ENCODE peak calls at places on chromosomes 4 and X, in seven cellular contexts. A, D, U, C, J, Q and T are unnamed samples.

GRCh38 chrX:12789976-12790375 is 1.2 kb upstream of the PRPS2 start:
- DNase-seq in A (no peak), J (no peak), U (no peak), D (no peak), C (no peak), Q (no peak), T (no peak)

GRCh38 chr4:663438-664428 is 10.3 kb downstream of the ATP5ME start:
- DNase-seq in C (no peak), D (peak; percentile 61), Q (no peak), A (no peak), J (peak; percentile 75), U (peak; percentile 55), T (peak; percentile 81)

GRCh38 chr4:151806511-151806927 is 45.7 kb upstream of the GATB start:
- DNase-seq in A (no peak), J (no peak), Q (no peak), D (no peak), U (no peak), C (no peak), T (no peak)

GRCh38 chrX:46326161-46326560 is 219.1 kb downstream of the ZNF674 start:
- DNase-seq in A (no peak), D (no peak), U (no peak), J (no peak), Q (no peak), C (peak; percentile 72), T (no peak)

GRCh38 chr4:165326831-165327210 is 648 bp upstream of the MSMO1 start:
- DNase-seq in J (no peak), C (no peak), U (peak; percentile 43), A (no peak), D (peak; percentile 15), Q (no peak), T (no peak)

GRCh38 chrX:121579016-121579760 is 531.8 kb downstream of the GLUD2 start:
- DNase-seq in D (no peak), A (no peak), Q (peak; percentile 4), U (no peak), C (peak; percentile 1), J (no peak), T (no peak)

GRCh38 chrX:148504412-148504950 is 4.1 kb downstream of the AFF2 start:
- DNase-seq in J (no peak), Q (no peak), C (no peak), U (no peak), D (no peak), A (no peak), T (no peak)

GRCh38 chrX:57379296-57379695 is 92.8 kb downstream of the FAAH2 start:
- DNase-seq in Q (no peak), C (no peak), J (no peak), A (no peak), D (no peak), U (no peak), T (no peak)

GRCh38 chr4:155008389-155008788 is 200.0 kb upstream of the NPY2R start:
- DNase-seq in A (no peak), C (no peak), U (no peak), D (no peak), J (no peak), Q (no peak), T (no peak)

GRCh38 chr4:94690851-94691254 is 66.9 kb upstream of the BMPR1B start:
- DNase-seq in C (no peak), D (no peak), J (no peak), A (no peak), U (no peak), Q (no peak), T (no peak)

GRCh38 chrX:107878106-107878505 is 52.4 kb downstream of the MID2 start:
- DNase-seq in U (no peak), C (peak; percentile 37), D (no peak), A (no peak), Q (no peak), J (no peak), T (no peak)

GRCh38 chr4:151356510-151356909 is 31.1 kb upstream of the SH3D19 start:
- DNase-seq in J (no peak), D (no peak), A (no peak), C (peak; percentile 7), Q (no peak), U (no peak), T (no peak)

GRCh38 chr4:70511365-70511764 is 7.0 kb upstream of the AMTN start:
- DNase-seq in A (no peak), J (no peak), D (no peak), C (no peak), U (no peak), Q (no peak), T (no peak)

GRCh38 chr4:128155231-128155855 is 94.2 kb downstream of the LARP1B start:
- DNase-seq in C (peak; percentile 47), U (no peak), D (no peak), Q (no peak), A (no peak), J (no peak), T (no peak)

GRCh38 chr4:96472103-96472867 is 632.4 kb downstream of the PDHA2 start:
- DNase-seq in C (peak; percentile 28), A (no peak), Q (no peak), U (no peak), J (no peak), D (no peak), T (no peak)

GRCh38 chrX:95721011-95721410 is 963.6 kb upstream of the DIAPH2 start:
- DNase-seq in Q (no peak), J (no peak), D (no peak), A (no peak), U (no peak), C (no peak), T (no peak)

GRCh38 chrX:129925305-129926092 is 19.5 kb downstream of the UTP14A start:
- DNase-seq in Q (no peak), A (peak; percentile 65), U (peak; percentile 79), C (peak; percentile 66), D (peak; percentile 43), J (peak; percentile 72), T (peak; percentile 75)

GRCh38 chrX:120308558-120308957 is 2.7 kb downstream of the TMEM255A start:
- DNase-seq in U (peak; percentile 38), C (no peak), D (no peak), J (no peak), A (no peak), Q (no peak), T (no peak)

GRCh38 chr4:79743014-79743413 is 330.0 kb downstream of the ANTXR2 start:
- DNase-seq in D (no peak), J (no peak), U (no peak), A (no peak), C (no peak), Q (no peak), T (no peak)

GRCh38 chr4:142778430-142778829 is 67.7 kb downstream of the INPP4B start:
- DNase-seq in A (no peak), C (no peak), J (no peak), D (no peak), Q (no peak), U (no peak), T (no peak)

GRCh38 chrX:21978346-21978745 is 37.8 kb downstream of the SMS start:
- DNase-seq in C (no peak), U (no peak), D (no peak), A (no peak), Q (no peak), J (no peak), T (no peak)

GRCh38 chrX:151828434-151829080 is 84.1 kb upstream of the MAGEA4 start:
- DNase-seq in J (no peak), U (no peak), D (no peak), Q (no peak), A (no peak), C (no peak), T (no peak)

GRCh38 chr4:146647615-146648383 is 9.1 kb downstream of the POU4F2 start:
- DNase-seq in A (no peak), C (no peak), Q (no peak), J (no peak), D (no peak), U (no peak), T (no peak)
- H3K27me3 ChIP-seq in A (no peaks in the 10 kb centered on the region), C (peaks cover 91% of the 10 kb centered on the region), Q (peaks cover 9% of the 10 kb centered on the region), J (peaks cover 44% of the 10 kb centered on the region), D (peaks cover 7% of the 10 kb centered on the region), U (no peaks in the 10 kb centered on the region), T (no peaks in the 10 kb centered on the region)

DNA sequence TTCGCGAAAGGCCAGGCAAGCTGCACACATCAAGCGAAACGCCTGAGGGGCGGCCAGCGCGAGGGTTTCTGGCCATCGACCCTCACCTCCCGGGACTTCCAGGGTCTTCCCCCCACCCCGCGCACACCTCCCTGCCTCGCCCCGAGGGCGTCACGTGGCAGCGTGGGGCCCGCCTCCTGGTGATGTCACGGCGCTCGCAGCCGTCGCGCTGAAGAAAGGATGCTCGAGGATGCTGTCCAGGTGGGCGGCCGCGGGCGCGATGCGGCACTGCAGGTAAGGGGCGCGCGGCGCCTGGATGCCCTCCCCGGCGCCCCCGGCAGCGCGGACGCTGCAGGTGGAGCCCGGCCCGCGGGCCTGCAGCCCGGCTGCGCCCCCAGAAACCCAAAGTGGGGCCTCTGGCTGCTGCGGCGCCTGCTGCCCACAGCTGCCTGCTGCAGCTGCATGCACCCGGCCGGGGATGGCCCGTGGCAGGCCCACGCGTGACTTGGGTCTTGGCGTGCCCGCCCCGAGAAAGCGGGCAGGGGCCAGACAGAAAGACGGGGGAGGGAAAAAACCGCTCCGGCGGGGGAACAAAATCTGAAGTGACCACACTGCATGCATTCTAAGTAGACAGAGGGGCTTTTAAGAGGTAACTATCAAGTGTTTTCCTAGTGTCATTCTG is 1.6 kb downstream of the CLCN4 start:
- DNase-seq in A (no peak), D (peak; percentile 35), C (peak; percentile 37), J (no peak), U (peak; percentile 35), Q (no peak), T (peak; percentile 61)
- H3K27me3 ChIP-seq in A (no peaks in the 10 kb centered on the region), D (no peaks in the 10 kb centered on the region), C (no peaks in the 10 kb centered on the region), J (peaks cover 7% of the 10 kb centered on the region), U (no peaks in the 10 kb centered on the region), Q (peaks cover 2% of the 10 kb centered on the region), T (no peaks in the 10 kb centered on the region)

DNA sequence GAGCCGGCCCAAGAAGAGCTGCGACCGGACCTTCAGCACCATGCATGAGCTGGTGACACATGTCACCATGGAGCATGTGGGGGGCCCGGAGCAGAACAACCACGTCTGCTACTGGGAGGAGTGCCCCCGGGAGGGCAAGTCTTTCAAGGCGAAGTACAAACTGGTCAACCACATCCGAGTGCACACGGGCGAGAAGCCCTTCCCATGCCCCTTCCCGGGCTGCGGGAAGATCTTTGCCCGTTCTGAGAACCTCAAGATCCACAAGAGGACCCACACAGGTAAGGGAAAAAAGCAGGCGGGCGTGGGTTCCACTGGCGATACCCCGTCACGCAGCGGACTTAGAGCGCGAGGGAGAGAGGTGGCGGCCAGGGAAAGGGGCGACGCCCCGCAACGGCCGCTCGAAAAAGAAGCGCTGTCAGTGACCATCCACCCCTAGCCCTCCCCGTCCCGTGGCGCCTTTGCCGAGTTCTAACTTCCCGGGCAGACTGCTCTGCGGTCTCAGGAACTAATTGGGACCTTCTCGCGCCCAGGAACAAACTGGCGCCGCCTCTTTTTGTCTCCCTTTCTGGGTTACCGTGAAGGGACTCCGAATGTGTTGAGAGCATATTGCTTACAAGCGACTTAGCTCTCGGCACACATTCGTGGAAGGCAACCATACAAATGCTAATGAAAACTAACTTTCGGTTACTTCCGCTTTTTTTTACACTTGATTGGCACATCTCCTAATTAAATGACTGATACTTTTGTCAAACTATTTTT is 1.7 kb downstream of the ZIC3 start:
- DNase-seq in D (no peak), A (no peak), J (no peak), Q (no peak), U (no peak), C (no peak), T (no peak)
- H3K27me3 ChIP-seq in D (peaks cover 4% of the 10 kb centered on the region), A (no peaks in the 10 kb centered on the region), J (peaks cover 29% of the 10 kb centered on the region), Q (no peaks in the 10 kb centered on the region), U (no peaks in the 10 kb centered on the region), C (peaks cover 37% of the 10 kb centered on the region), T (no peaks in the 10 kb centered on the region)

DNA sequence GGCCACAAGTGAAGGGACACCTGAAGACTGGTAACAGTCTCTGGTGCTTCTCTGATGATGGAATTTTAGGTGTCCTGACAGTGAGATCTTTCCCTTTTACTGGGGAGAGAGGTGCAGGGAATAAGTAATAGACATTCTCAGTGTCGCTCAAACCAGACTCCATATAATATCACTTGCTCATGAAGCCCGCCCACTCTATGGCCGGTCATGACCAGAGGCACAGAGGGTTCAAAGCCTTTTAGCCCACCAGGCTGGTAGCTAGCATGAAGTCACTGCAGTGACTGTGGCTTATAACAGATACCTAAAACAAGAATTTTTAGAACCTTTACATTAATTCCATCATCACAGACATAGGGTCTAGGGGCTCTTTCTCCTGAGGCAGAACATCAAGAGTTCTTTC is 2.9 kb downstream of the CD40LG start:
- DNase-seq in A (no peak), J (no peak), D (no peak), Q (no peak), U (no peak), C (no peak), T (no peak)
- H3K27me3 ChIP-seq in A (no peaks in the 10 kb centered on the region), J (no peaks in the 10 kb centered on the region), D (no peaks in the 10 kb centered on the region), Q (no peaks in the 10 kb centered on the region), U (no peaks in the 10 kb centered on the region), C (no peaks in the 10 kb centered on the region), T (no peaks in the 10 kb centered on the region)